ENCODE peak calls at places on chromosomes 13 and 19, in four cellular contexts. One of them, this sample, is unnamed.

GRCh38 chr13:50170447-50171037 is 155.3 kb downstream of the KCNRG start:
- DNase-seq in AG08396: no peak
- DNase-seq in stimulated activated CD4-positive, alpha-beta T cell treated with anti-CD3 and anti-CD28 coated beads, Interleukin-2, amount 100 ng/mL, for 48 hours: no peak
- DNase-seq in stimulated activated CD8-positive, alpha-beta memory T cell treated with anti-CD3 and anti-CD28 coated beads, Interleukin-4, amount 100 ng/mL, for 24 hours: no peak
- DNase-seq in this sample: peak

GRCh38 chr19:590396-590745 is 690 bp downstream of the HCN2 start:
- DNase-seq in AG08396: no peak
- DNase-seq in stimulated activated CD4-positive, alpha-beta T cell treated with anti-CD3 and anti-CD28 coated beads, Interleukin-2, amount 100 ng/mL, for 48 hours: no peak
- DNase-seq in stimulated activated CD8-positive, alpha-beta memory T cell treated with anti-CD3 and anti-CD28 coated beads, Interleukin-4, amount 100 ng/mL, for 24 hours: no peak
- DNase-seq in this sample: no peak

GRCh38 chr13:97564929-97565328 is 131.0 kb downstream of the RAP2A start:
- DNase-seq in AG08396: no peak
- DNase-seq in stimulated activated CD4-positive, alpha-beta T cell treated with anti-CD3 and anti-CD28 coated beads, Interleukin-2, amount 100 ng/mL, for 48 hours: no peak
- DNase-seq in stimulated activated CD8-positive, alpha-beta memory T cell treated with anti-CD3 and anti-CD28 coated beads, Interleukin-4, amount 100 ng/mL, for 24 hours: no peak
- DNase-seq in this sample: no peak

GRCh38 chr13:27401210-27401609 is 23.2 kb upstream of the GTF3A start:
- DNase-seq in AG08396: no peak
- DNase-seq in stimulated activated CD4-positive, alpha-beta T cell treated with anti-CD3 and anti-CD28 coated beads, Interleukin-2, amount 100 ng/mL, for 48 hours: no peak
- DNase-seq in stimulated activated CD8-positive, alpha-beta memory T cell treated with anti-CD3 and anti-CD28 coated beads, Interleukin-4, amount 100 ng/mL, for 24 hours: no peak
- DNase-seq in this sample: no peak

GRCh38 chr19:4781851-4782250 is 9.7 kb upstream of the FEM1A start:
- DNase-seq in AG08396: no peak
- DNase-seq in stimulated activated CD4-positive, alpha-beta T cell treated with anti-CD3 and anti-CD28 coated beads, Interleukin-2, amount 100 ng/mL, for 48 hours: no peak
- DNase-seq in stimulated activated CD8-positive, alpha-beta memory T cell treated with anti-CD3 and anti-CD28 coated beads, Interleukin-4, amount 100 ng/mL, for 24 hours: no peak
- DNase-seq in this sample: no peak

GRCh38 chr13:31764556-31764955 is 25.2 kb downstream of the RXFP2 start:
- DNase-seq in AG08396: no peak
- DNase-seq in stimulated activated CD4-positive, alpha-beta T cell treated with anti-CD3 and anti-CD28 coated beads, Interleukin-2, amount 100 ng/mL, for 48 hours: no peak
- DNase-seq in stimulated activated CD8-positive, alpha-beta memory T cell treated with anti-CD3 and anti-CD28 coated beads, Interleukin-4, amount 100 ng/mL, for 24 hours: no peak
- DNase-seq in this sample: no peak

GRCh38 chr13:79679334-79679733 is 198.4 kb downstream of the NDFIP2 start:
- DNase-seq in AG08396: peak
- DNase-seq in stimulated activated CD4-positive, alpha-beta T cell treated with anti-CD3 and anti-CD28 coated beads, Interleukin-2, amount 100 ng/mL, for 48 hours: peak
- DNase-seq in stimulated activated CD8-positive, alpha-beta memory T cell treated with anti-CD3 and anti-CD28 coated beads, Interleukin-4, amount 100 ng/mL, for 24 hours: peak
- DNase-seq in this sample: no peak

GRCh38 chr19:48770223-48770622 is 14.9 kb downstream of the FGF21 start:
- DNase-seq in AG08396: no peak
- DNase-seq in stimulated activated CD4-positive, alpha-beta T cell treated with anti-CD3 and anti-CD28 coated beads, Interleukin-2, amount 100 ng/mL, for 48 hours: no peak
- DNase-seq in stimulated activated CD8-positive, alpha-beta memory T cell treated with anti-CD3 and anti-CD28 coated beads, Interleukin-4, amount 100 ng/mL, for 24 hours: no peak
- DNase-seq in this sample: peak

This sample was measured in osteoblast.